ENCODE peak calls at places on chromosomes 12 and 14, in nine cellular contexts. D is effector memory CD4-positive, alpha-beta T cell; Y is T-cell; F is cardiac muscle cell; Z is NCI-H460; V is HEK293T; O is progenitor cell of endocrine pancreas; C is brain microvascular endothelial cell; B is stimulated activated CD8-positive, alpha-beta memory T cell treated with anti-CD3 and anti-CD28 coated beads, Interleukin-4, amount 100 ng/mL, for 4 hours. G is an unnamed sample.

GRCh38 chr14:60183724-60184596 is 18.8 kb upstream of the DHRS7 start:
- DNase-seq in D (no peak), Y (no peak), F (peak), Z (peak), V (peak), O (no peak), C (peak), B (no peak), G (no peak)

GRCh38 chr14:78245238-78245637 is 75.1 kb downstream of the NRXN3 start:
- DNase-seq in D (no peak), Y (no peak), F (no peak), Z (no peak), V (no peak), O (no peak), C (no peak), B (no peak), G (no peak)

GRCh38 chr14:102975662-102976061 is 53.2 kb downstream of the AMN start:
- DNase-seq in D (no peak), Y (no peak), F (no peak), Z (no peak), V (no peak), O (no peak), C (no peak), B (no peak), G (no peak)

GRCh38 chr14:24674204-24674970 is 40.4 kb upstream of the GZMB start:
- DNase-seq in D (peak), Y (no peak), F (no peak), Z (no peak), V (no peak), O (no peak), C (no peak), B (no peak), G (no peak)

GRCh38 chr12:7042847-7043246 is 17.7 kb upstream of the C1S start:
- DNase-seq in D (no peak), Y (no peak), F (peak), Z (peak), V (peak), O (no peak), C (peak), B (no peak), G (no peak)

GRCh38 chr12:68482660-68483059 is 128.0 kb upstream of the RAP1B start:
- DNase-seq in D (no peak), Y (peak), F (no peak), Z (no peak), V (no peak), O (no peak), C (no peak), B (no peak), G (no peak)

GRCh38 chr12:122998316-122998715 is 17.8 kb downstream of the ARL6IP4 start:
- DNase-seq in D (no peak), Y (no peak), F (no peak), Z (no peak), V (no peak), O (no peak), C (no peak), B (no peak), G (no peak)

GRCh38 chr12:100567945-100568344 is 5.5 kb upstream of the GAS2L3 start:
- DNase-seq in D (no peak), Y (no peak), F (no peak), Z (no peak), V (no peak), O (no peak), C (no peak), B (no peak), G (no peak)

GRCh38 chr14:68569970-68570409 is 222.9 kb downstream of the ZFP36L1 start:
- DNase-seq in D (no peak), Y (no peak), F (no peak), Z (no peak), V (no peak), O (no peak), C (no peak), B (no peak), G (no peak)

GRCh38 chr12:72610854-72611358 is 338.7 kb downstream of the TRHDE start:
- DNase-seq in D (no peak), Y (no peak), F (peak), Z (no peak), V (no peak), O (no peak), C (no peak), B (no peak), G (no peak)

G was measured in ureter.